ENCODE peak calls at places on chromosome 17, in four cellular contexts. S, D, P and Y are unnamed samples.

GRCh38 chr17:61641084-61641483 is 50.1 kb upstream of the NACA2 start:
- DNase-seq in P (no peak), S (no peak), D (no peak), Y (no peak)

GRCh38 chr17:27565874-27566672 is 64.9 kb upstream of the LGALS9 start:
- DNase-seq in P (no peak), D (peak; percentile 32), S (peak; percentile 25), Y (peak; percentile 84)

GRCh38 chr17:40121191-40121885 is 433 bp upstream of the MSL1 start:
- DNase-seq in S (peak; percentile 39), P (no peak), D (peak; percentile 67), Y (peak; percentile 49)

GRCh38 chr17:10875411-10875810 is 37.5 kb upstream of the PIRT start:
- DNase-seq in S (peak; percentile 19), D (no peak), P (no peak), Y (no peak)

GRCh38 chr17:75295220-75296158 is 6.3 kb upstream of the SLC25A19 start:
- DNase-seq in S (peak; percentile 48), D (no peak), P (peak; percentile 97), Y (no peak)

GRCh38 chr17:35947156-35947585 is 3.7 kb upstream of the LYZL6 start:
- DNase-seq in D (peak; percentile 51), P (no peak), S (peak; percentile 80), Y (peak; percentile 21)

GRCh38 chr17:39854909-39855308 is 9.2 kb downstream of the IKZF3 start:
- DNase-seq in D (no peak), S (no peak), P (no peak), Y (no peak)

GRCh38 chr17:45964634-45965033 is 34.4 kb upstream of the STH start:
- DNase-seq in S (no peak), P (no peak), D (no peak), Y (no peak)

GRCh38 chr17:15436399-15437369 is 30.7 kb downstream of the CDRT4 start:
- DNase-seq in D (peak; percentile 32), S (peak; percentile 63), P (no peak), Y (peak; percentile 34)

GRCh38 chr17:66447159-66447558 is 144.7 kb downstream of the PRKCA start:
- DNase-seq in P (no peak), S (no peak), D (no peak), Y (no peak)

DNA sequence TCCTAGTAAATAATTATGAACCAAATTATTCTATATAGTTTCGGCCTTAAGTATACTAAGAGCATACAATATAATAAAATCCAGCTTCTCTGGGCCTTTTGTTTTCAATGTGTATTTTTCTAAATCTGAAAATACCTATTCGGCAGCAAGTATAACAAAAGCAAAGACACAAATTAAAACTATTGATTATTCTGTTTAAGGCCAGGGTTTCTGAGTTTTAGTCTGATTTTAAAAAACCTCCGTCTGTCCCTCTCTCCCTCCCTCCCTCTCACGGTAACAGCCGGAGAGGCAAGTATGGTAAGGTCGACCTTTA is 1.5 kb downstream of the TOB1 start:
- DNase-seq in D (no peak), P (no peak), S (no peak), Y (no peak)
- TF ChIP-seq FOS in D (no peak), P (no peak), S (no peak), Y (no peak)

DNA sequence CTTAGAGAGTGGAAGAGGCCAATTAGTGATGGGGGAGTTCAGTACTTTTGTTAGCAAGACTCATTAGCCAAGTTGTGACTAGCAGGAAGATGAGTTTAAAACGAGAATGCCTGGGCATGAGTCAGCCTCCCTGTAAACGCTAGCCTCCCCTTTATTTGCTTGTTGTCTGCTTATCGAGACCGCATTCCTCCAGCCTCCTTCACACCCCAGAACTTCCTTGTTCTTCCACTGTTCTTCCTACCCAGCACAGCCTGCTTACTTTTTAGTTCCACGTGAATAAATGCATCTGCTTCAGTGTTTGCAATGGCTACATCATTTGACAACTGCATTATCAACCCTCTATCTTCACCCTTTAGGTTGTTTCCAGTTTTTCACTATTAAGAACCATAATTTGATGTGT is 20.2 kb upstream of the OR3A1 start:
- DNase-seq in S (no peak), P (no peak), D (no peak), Y (no peak)
- TF ChIP-seq FOS in S (no peak), P (no peak), D (no peak), Y (no peak)

DNA sequence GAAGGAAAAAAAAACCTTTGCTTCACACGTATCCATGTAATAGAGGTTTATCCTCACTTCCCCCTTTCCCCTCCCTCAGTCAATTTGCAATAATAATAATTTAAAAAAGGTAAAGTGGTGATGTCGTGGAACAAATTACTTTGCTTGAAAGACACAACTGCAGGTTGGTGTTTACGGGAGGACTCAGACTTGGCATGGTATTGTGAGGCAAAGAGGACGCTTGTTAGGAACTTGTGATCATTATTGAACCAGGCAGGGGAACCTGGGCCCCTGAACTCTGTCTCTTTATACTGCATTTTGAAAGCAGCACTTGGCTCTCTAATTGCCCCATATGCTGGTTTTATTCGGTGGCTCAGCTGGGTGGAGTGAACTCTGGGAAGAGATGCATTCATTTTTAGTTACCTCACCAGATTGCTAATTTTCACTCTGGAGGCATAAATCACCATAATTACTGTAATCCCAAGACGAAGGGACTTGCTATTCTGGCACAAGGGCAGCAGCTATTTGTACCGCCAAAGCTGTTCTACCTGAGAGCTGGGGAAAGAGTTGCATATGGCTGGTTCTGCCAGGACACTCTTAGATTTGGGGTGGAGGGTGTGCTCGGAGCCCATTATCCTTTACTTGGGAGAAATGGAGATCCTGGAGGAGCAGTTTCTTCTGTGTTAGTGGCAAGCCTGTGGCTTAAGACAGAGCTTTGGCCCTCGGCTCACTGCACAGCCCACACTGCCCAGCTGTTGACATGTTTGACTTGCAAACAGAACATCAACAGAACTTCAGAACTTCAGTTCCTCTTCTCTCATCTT is 5.7 kb upstream of the DHX8 start:
- DNase-seq in D (no peak), P (no peak), S (no peak), Y (no peak)
- TF ChIP-seq FOS in D (no peak), P (no peak), S (no peak), Y (no peak)

GRCh38 chr17:8981443-8981842 is 15.9 kb upstream of the PIK3R5 start:
- DNase-seq in P (no peak), D (no peak), S (no peak), Y (no peak)
- TF ChIP-seq FOS in P (no peak), D (no peak), S (no peak), Y (no peak)

GRCh38 chr17:58305626-58306025 is 23.0 kb downstream of the TSPOAP1 start:
- DNase-seq in S (no peak), D (no peak), P (no peak), Y (no peak)
- TF ChIP-seq FOS in S (no peak), D (no peak), P (no peak), Y (no peak)

GRCh38 chr17:73137376-73137775 is 27.4 kb upstream of the SSTR2 start:
- DNase-seq in P (no peak), D (no peak), S (peak; percentile 18), Y (no peak)

GRCh38 chr17:73133911-73134649 is 30.7 kb upstream of the SSTR2 start:
- DNase-seq in P (no peak), D (no peak), S (no peak), Y (no peak)

GRCh38 chr17:73138541-73139138 is 26.2 kb upstream of the SSTR2 start:
- DNase-seq in P (no peak), S (no peak), D (no peak), Y (no peak)

GRCh38 chr17:73139296-73139695 is 25.5 kb upstream of the SSTR2 start:
- DNase-seq in S (no peak), P (no peak), D (no peak), Y (no peak)

DNA sequence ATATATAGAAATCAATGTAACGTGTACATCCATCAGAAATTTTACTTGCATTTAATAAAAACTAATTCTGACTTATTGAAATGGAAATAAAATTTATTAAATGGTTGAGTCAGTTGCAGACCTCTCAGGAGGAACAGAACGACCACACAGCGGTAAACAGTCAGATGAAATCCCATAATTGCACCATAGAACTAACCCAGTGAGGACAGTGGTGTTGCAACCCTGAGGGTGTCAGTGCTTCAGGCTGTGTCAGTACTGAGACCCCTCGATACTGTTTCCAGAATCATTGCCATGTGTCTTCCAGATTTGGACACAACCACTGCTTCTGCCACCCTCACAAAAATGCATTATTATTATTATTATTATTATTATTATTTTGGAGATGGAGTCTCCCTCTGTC is 29.0 kb upstream of the SSTR2 start:
- DNase-seq in D (no peak), P (no peak), S (no peak), Y (no peak)
- TF ChIP-seq FOS in D (no peak), P (no peak), S (no peak), Y (no peak)